ENCODE peak calls at places on chromosomes 4 and X, in nine cellular contexts. Y, Q, I, S, F, X, J, G and B are unnamed samples.

GRCh38 chr4:75629239-75629638 is 1.1 kb downstream of the CDKL2 start:
- DNase-seq in G (no peak), X (no peak), Y (no peak), I (no peak), S (no peak), F (no peak), Q (no peak), J (no peak), B (no peak)

GRCh38 chr4:106062452-106062875 is 167.2 kb downstream of the NPNT start:
- DNase-seq in G (no peak), Y (peak; percentile 74), J (no peak), X (peak; percentile 62), F (no peak), S (no peak), Q (no peak), I (no peak), B (no peak)

GRCh38 chr4:173334085-173334890 is at the start of gene HMGB2:
- DNase-seq in Q (peak; percentile 100), X (peak; percentile 100), I (peak; percentile 100), G (peak; percentile 100), J (peak; percentile 99), S (peak; percentile 100), F (peak; percentile 100), Y (peak; percentile 100), B (peak; percentile 100)

GRCh38 chr4:41318839-41319530 is 62.3 kb downstream of the UCHL1 start:
- DNase-seq in S (no peak), J (no peak), X (no peak), F (no peak), I (no peak), Q (no peak), G (no peak), Y (no peak), B (no peak)

GRCh38 chr4:56684320-56684719 is 3.2 kb upstream of the HOPX start:
- DNase-seq in X (no peak), Y (no peak), F (no peak), Q (no peak), I (no peak), J (no peak), G (no peak), S (no peak), B (no peak)

GRCh38 chrX:30301977-30302376 is 7.2 kb downstream of the NR0B1 start:
- DNase-seq in X (peak; percentile 65), Q (no peak), Y (peak; percentile 41), J (no peak), S (no peak), F (no peak), G (no peak), I (no peak), B (no peak)

GRCh38 chr4:180059216-180059881 is 2183.9 kb upstream of the TENM3 start:
- DNase-seq in Q (no peak), G (peak; percentile 14), F (no peak), Y (no peak), S (peak; percentile 32), X (peak; percentile 39), J (peak; percentile 31), I (no peak), B (peak; percentile 59)

GRCh38 chr4:126790633-126791032 is 842.1 kb upstream of the INTU start:
- DNase-seq in S (no peak), F (no peak), J (no peak), G (no peak), X (no peak), Q (no peak), Y (peak; percentile 64), I (no peak), B (no peak)

GRCh38 chrX:136953867-136954787 is 73.6 kb upstream of the RBMX start:
- DNase-seq in S (peak; percentile 65), Y (peak; percentile 75), G (no peak), I (peak; percentile 52), J (peak; percentile 43), X (peak; percentile 87), F (no peak), Q (peak; percentile 56), B (peak; percentile 71)

GRCh38 chr4:22897520-22898108 is 204.9 kb downstream of the GBA3 start:
- DNase-seq in F (no peak), S (peak; percentile 55), J (peak; percentile 31), I (no peak), X (peak; percentile 28), Y (peak; percentile 25), G (peak; percentile 31), Q (no peak), B (peak; percentile 32)

GRCh38 chr4:176793060-176793605 is 411 bp upstream of the VEGFC start:
- DNase-seq in I (no peak), J (no peak), Q (no peak), G (no peak), F (peak; percentile 79), Y (no peak), S (no peak), X (no peak), B (no peak)

GRCh38 chrX:21779095-21779494 is 21.2 kb upstream of the SMPX start:
- DNase-seq in X (no peak), Q (no peak), F (no peak), J (no peak), I (no peak), G (no peak), Y (no peak), S (no peak), B (no peak)

GRCh38 chr4:154399259-154399974 is 92.2 kb downstream of the DCHS2 start:
- DNase-seq in X (peak; percentile 49), I (no peak), Y (peak; percentile 38), G (no peak), Q (no peak), F (no peak), J (no peak), S (no peak), B (no peak)

GRCh38 chr4:38177035-38177791 is 217.0 kb downstream of the PTTG2 start:
- DNase-seq in X (no peak), Y (peak; percentile 82), J (peak; percentile 37), Q (peak; percentile 49), S (no peak), I (peak; percentile 32), G (no peak), F (no peak), B (no peak)

GRCh38 chrX:155985208-155985607 is 12.3 kb upstream of the IL9R start:
- DNase-seq in F (no peak), G (no peak), J (no peak), I (no peak), S (no peak), X (no peak), Y (no peak), Q (no peak), B (no peak)

GRCh38 chrX:45129055-45129454 is 71.6 kb downstream of the DIPK2B start:
- DNase-seq in J (no peak), Q (no peak), G (no peak), I (no peak), X (no peak), Y (no peak), S (no peak), F (no peak), B (no peak)

GRCh38 chr4:133439830-133440229 is 290.7 kb downstream of the PCDH10 start:
- DNase-seq in X (no peak), G (no peak), Q (no peak), Y (no peak), J (no peak), F (no peak), I (no peak), S (no peak), B (no peak)

GRCh38 chr4:149973181-149973580 is 105.1 kb upstream of the DCLK2 start:
- DNase-seq in I (no peak), S (no peak), X (no peak), Q (no peak), J (no peak), Y (no peak), G (no peak), F (no peak), B (no peak)

GRCh38 chr4:3834921-3835521 is 68.8 kb downstream of the ADRA2C start:
- DNase-seq in J (no peak), F (no peak), S (no peak), X (no peak), I (no peak), Q (no peak), G (no peak), Y (no peak), B (no peak)

GRCh38 chr4:41877020-41877796 is 58.0 kb upstream of the TMEM33 start:
- DNase-seq in J (no peak), Y (no peak), F (no peak), S (no peak), I (no peak), G (no peak), Q (no peak), X (no peak), B (no peak)

GRCh38 chrX:65536291-65536690 is 1.7 kb upstream of the LAS1L start:
- DNase-seq in Y (no peak), G (no peak), J (no peak), S (no peak), X (no peak), F (no peak), I (no peak), Q (no peak), B (no peak)

GRCh38 chr4:183101956-183102480 is 3.0 kb downstream of the WWC2 start:
- DNase-seq in Y (no peak), F (no peak), S (no peak), X (no peak), I (no peak), J (no peak), G (no peak), Q (no peak), B (no peak)

GRCh38 chrX:3962511-3963350 is 249.3 kb upstream of the PRKX start:
- DNase-seq in F (no peak), J (no peak), X (peak; percentile 83), Q (no peak), I (no peak), G (peak; percentile 27), S (no peak), Y (peak; percentile 27), B (no peak)
- TF ChIP-seq CTCF in F (peak; percentile 35), J (no peak), X (peak; percentile 80), Q (peak; percentile 31), I (no peak), G (peak; percentile 84), S (no peak), Y (peak; percentile 45), B (peak; percentile 39)

DNA sequence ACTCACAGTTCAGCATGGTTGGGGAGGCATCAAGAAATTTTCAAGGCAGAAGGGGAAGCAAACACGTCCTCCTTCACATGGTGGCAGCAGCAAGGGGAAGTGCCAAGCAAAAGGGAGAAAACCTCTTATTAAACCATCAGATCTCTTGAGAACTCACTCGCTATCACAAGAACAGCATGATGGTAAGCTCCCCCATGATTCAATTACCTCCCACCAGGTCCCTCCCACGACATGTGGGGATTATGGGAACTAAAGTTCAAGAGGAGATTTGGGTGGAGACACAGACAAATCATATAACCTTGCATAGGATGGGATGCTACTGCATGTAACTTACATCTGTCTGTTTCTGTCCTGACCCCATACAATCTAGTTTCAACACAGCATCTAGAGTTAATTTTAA is 511.8 kb upstream of the ARX start:
- DNase-seq in X (no peak), F (no peak), Q (no peak), J (no peak), G (no peak), Y (no peak), S (no peak), I (no peak), B (no peak)
- TF ChIP-seq CTCF in X (no peak), F (no peak), Q (no peak), J (no peak), G (no peak), Y (no peak), S (no peak), I (no peak), B (no peak)

GRCh38 chr4:159463235-159463634 is 360.4 kb downstream of the RAPGEF2 start:
- DNase-seq in I (no peak), Y (no peak), J (no peak), X (no peak), G (no peak), S (no peak), F (no peak), Q (no peak), B (no peak)
- TF ChIP-seq CTCF in I (no peak), Y (no peak), J (no peak), X (peak; percentile 24), G (peak; percentile 29), S (no peak), F (no peak), Q (no peak), B (no peak)

GRCh38 chr4:147110473-147110872 is 164.8 kb upstream of the TTC29 start:
- DNase-seq in X (peak; percentile 40), Q (no peak), I (no peak), S (no peak), G (no peak), Y (no peak), J (no peak), F (no peak), B (no peak)
- TF ChIP-seq CTCF in X (no peak), Q (no peak), I (no peak), S (no peak), G (no peak), Y (no peak), J (no peak), F (no peak), B (no peak)